ENCODE peak calls at places on chromosomes 6 and 20, in six cellular contexts. R is BJ, K is hepatocyte, M is SK-N-SH, V is psoas muscle, S is IMR-90. D is an unnamed sample.
A peak's percentile ranks its signal among the peaks of the same experiment; 100 is the strongest.

GRCh38 chr6:40348591-40348990 is 238.6 kb downstream of the LRFN2 start:
- DNase-seq in V (no peak), K (no peak), M (peak; percentile 14), R (no peak), S (no peak), D (no peak)

GRCh38 chr6:1596088-1596852 is 13.4 kb upstream of the FOXC1 start:
- DNase-seq in K (peak; percentile 80), S (peak; percentile 45), M (peak; percentile 91), V (peak; percentile 74), R (no peak), D (no peak)

GRCh38 chr6:33856655-33857054 is 52.9 kb upstream of the MLN start:
- DNase-seq in M (no peak), S (no peak), V (no peak), K (no peak), R (no peak), D (no peak)

GRCh38 chr6:55636406-55637102 is 57.6 kb upstream of the HMGCLL1 start:
- DNase-seq in S (peak; percentile 76), V (no peak), K (peak; percentile 34), M (no peak), R (no peak), D (no peak)

GRCh38 chr20:17835240-17835940 is 133.2 kb downstream of the SNX5 start:
- DNase-seq in R (no peak), M (no peak), S (peak; percentile 86), V (peak; percentile 79), K (peak; percentile 41), D (peak; percentile 63)

GRCh38 chr6:107616776-107617175 is 126.9 kb downstream of the SOBP start:
- DNase-seq in K (no peak), M (peak; percentile 64), S (no peak), R (no peak), V (no peak), D (no peak)

GRCh38 chr6:161212902-161213301 is 61.0 kb downstream of the AGPAT4 start:
- DNase-seq in R (no peak), S (no peak), V (no peak), K (no peak), M (no peak), D (no peak)

GRCh38 chr6:163751032-163751525 is 336.6 kb downstream of the QKI start:
- DNase-seq in V (no peak), R (no peak), S (no peak), M (no peak), K (no peak), D (no peak)

GRCh38 chr6:121897337-121897760 is 461.9 kb downstream of the GJA1 start:
- DNase-seq in K (no peak), R (no peak), S (peak; percentile 44), M (no peak), V (no peak), D (no peak)

GRCh38 chr6:145241039-145241438 is 494.3 kb downstream of the EPM2A start:
- DNase-seq in R (peak; percentile 19), K (no peak), M (no peak), V (no peak), S (peak; percentile 88), D (peak; percentile 11)

GRCh38 chr6:40819182-40819834 is 219.7 kb downstream of the UNC5CL start:
- DNase-seq in R (no peak), V (no peak), S (no peak), M (no peak), K (no peak), D (no peak)

GRCh38 chr20:10594286-10594868 is 79.4 kb downstream of the JAG1 start:
- DNase-seq in S (no peak), V (no peak), M (no peak), R (no peak), K (no peak), D (no peak)

GRCh38 chr6:148451690-148452089 is 109.1 kb downstream of the SASH1 start:
- DNase-seq in R (no peak), V (no peak), S (no peak), M (no peak), K (no peak), D (no peak)

GRCh38 chr20:57838670-57839142 is 128.9 kb upstream of the PMEPA1 start:
- DNase-seq in S (no peak), R (no peak), K (peak; percentile 52), M (peak; percentile 89), V (no peak), D (peak; percentile 13)

GRCh38 chr6:161186173-161186769 is 87.6 kb downstream of the AGPAT4 start:
- DNase-seq in K (no peak), V (peak; percentile 61), R (peak; percentile 43), S (peak; percentile 90), M (no peak), D (peak; percentile 78)

GRCh38 chr6:34792605-34793500 is 970 bp downstream of the BLTP3A start:
- DNase-seq in V (no peak), M (peak; percentile 61), S (peak; percentile 55), K (peak; percentile 54), R (no peak), D (no peak)

GRCh38 chr6:153957409-153957808 is 81.6 kb upstream of the OPRM1 start:
- DNase-seq in M (no peak), K (no peak), V (no peak), S (no peak), R (no peak), D (no peak)

GRCh38 chr6:16136086-16136485 is 7.2 kb downstream of the MYLIP start:
- DNase-seq in M (no peak), V (no peak), R (no peak), K (no peak), S (no peak), D (no peak)

GRCh38 chr20:63215101-63216040 is 560 bp downstream of the YTHDF1 start:
- DNase-seq in V (no peak), M (peak; percentile 81), R (no peak), K (peak; percentile 76), S (peak; percentile 60), D (no peak)

GRCh38 chr20:47785900-47786762 is 850 bp upstream of the SULF2 start:
- DNase-seq in M (peak; percentile 86), V (peak; percentile 70), S (peak; percentile 71), R (no peak), K (peak; percentile 87), D (peak; percentile 54)

GRCh38 chr6:54847799-54848597 is 1.4 kb downstream of the FAM83B start:
- DNase-seq in K (peak; percentile 48), M (no peak), S (peak; percentile 74), V (no peak), R (peak; percentile 6), D (peak; percentile 24)

GRCh38 chr6:1789092-1789491 is 179.4 kb downstream of the FOXC1 start:
- DNase-seq in S (peak; percentile 65), K (no peak), M (no peak), V (no peak), R (no peak), D (no peak)

GRCh38 chr6:137641474-137642077 is 147.4 kb upstream of the OLIG3 start:
- DNase-seq in M (peak; percentile 52), V (peak; percentile 77), K (peak; percentile 84), R (no peak), S (peak; percentile 69), D (peak; percentile 44)

GRCh38 chr20:2132461-2132901 is 30.9 kb downstream of the STK35 start:
- DNase-seq in K (no peak), V (no peak), S (no peak), R (no peak), M (no peak), D (no peak)

GRCh38 chr6:6319947-6320811 is at the start of gene F13A1:
- DNase-seq in R (no peak), S (no peak), K (no peak), V (peak; percentile 63), M (no peak), D (no peak)

GRCh38 chr6:105174512-105174911 is 5.3 kb downstream of the POPDC3 start:
- DNase-seq in R (peak; percentile 44), K (no peak), V (no peak), M (no peak), S (peak; percentile 90), D (peak; percentile 73)

GRCh38 chr20:44738779-44739477 is 6.7 kb upstream of the KCNK15 start:
- DNase-seq in V (peak; percentile 64), K (peak; percentile 78), M (peak; percentile 88), S (peak; percentile 67), R (no peak), D (no peak)

GRCh38 chr6:29975561-29975907 is 33.2 kb downstream of the HLA-A start:
- DNase-seq in S (no peak), K (no peak), R (no peak), M (no peak), V (no peak), D (no peak)

GRCh38 chr6:29974901-29975560 is 32.7 kb downstream of the HLA-A start:
- DNase-seq in R (no peak), S (no peak), M (no peak), K (no peak), V (no peak), D (no peak)

GRCh38 chr6:29977425-29977727 is 35.0 kb downstream of the HLA-A start:
- DNase-seq in V (no peak), S (no peak), M (no peak), K (no peak), R (no peak), D (no peak)

GRCh38 chr6:29976253-29976587 is 33.9 kb downstream of the HLA-A start:
- DNase-seq in V (no peak), R (no peak), S (no peak), K (no peak), M (no peak), D (no peak)

GRCh38 chr6:29976588-29977424 is 34.5 kb downstream of the HLA-A start:
- DNase-seq in S (peak; percentile 72), M (peak; percentile 80), R (no peak), K (peak; percentile 87), V (peak; percentile 88), D (no peak)
- TF ChIP-seq CTCF in S (peak; percentile 43), M (peak; percentile 37), R (peak; percentile 53), K (peak; percentile 35), V (peak; percentile 28), D (peak; percentile 45)

DNA sequence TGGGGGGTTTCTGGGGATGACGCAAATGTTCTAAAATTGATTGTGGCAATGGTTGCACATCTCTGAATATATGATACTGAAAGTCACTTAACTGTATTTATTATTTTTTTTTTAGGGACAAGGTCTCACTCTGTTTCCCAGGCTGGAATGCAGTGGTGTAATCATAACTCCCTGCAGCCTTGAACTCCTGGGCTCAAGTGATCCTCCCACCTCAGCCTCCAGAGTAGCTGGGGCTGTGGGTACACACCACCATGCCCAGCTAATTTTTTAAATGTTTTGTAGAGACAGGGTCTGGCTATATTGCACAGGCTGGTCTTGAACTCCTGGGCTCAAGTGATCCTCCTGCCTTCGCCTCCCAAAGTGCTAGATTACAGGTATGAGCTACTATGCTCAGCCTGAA is 33.4 kb downstream of the NOL4L start:
- DNase-seq in K (no peak), V (no peak), M (no peak), S (no peak), R (no peak), D (no peak)
- TF ChIP-seq CTCF in K (no peak), V (no peak), M (no peak), S (no peak), R (no peak), D (no peak)

GRCh38 chr6:19472850-19473249 is 364.3 kb upstream of the ID4 start:
- DNase-seq in V (no peak), K (no peak), R (no peak), S (no peak), M (no peak), D (no peak)
- TF ChIP-seq CTCF in V (peak; percentile 11), K (peak; percentile 26), R (peak; percentile 20), S (no peak), M (peak; percentile 50), D (peak; percentile 37)

DNA sequence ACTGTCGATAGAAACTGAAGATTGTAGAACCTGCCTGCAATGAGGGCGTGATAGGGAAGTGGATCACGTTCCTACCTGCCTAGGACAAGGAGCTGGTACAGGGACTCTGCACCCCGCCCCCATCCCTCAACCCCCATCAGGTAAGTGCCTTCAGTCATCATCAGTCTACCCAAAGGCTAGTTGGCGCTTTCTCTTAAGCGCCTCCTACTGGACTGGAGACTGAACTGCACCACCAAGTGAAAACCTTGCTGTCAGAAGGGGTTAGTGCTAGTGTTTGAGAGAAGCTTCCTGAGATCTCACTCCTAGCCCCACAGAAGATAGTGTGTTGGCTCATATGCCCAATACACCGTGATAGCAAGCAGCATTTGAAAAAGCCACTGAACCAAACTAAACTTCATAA is 706.5 kb upstream of the MAN1A1 start:
- DNase-seq in R (no peak), M (no peak), V (peak; percentile 18), S (no peak), K (no peak), D (no peak)
- TF ChIP-seq CTCF in R (peak; percentile 5), M (peak; percentile 42), V (no peak), S (no peak), K (no peak), D (peak; percentile 30)

D was measured in AG09309.